ENCODE peak calls at places on chromosomes 12 and 14, in seven cellular contexts. One of them, this sample, is unnamed.

GRCh38 chr12:28021704-28022103 is 49.2 kb upstream of the PTHLH start:
- DNase-seq in H9: no peak
- DNase-seq in IMR-90: no peak
- DNase-seq in trophoblast cell: no peak
- DNase-seq in H1: no peak
- DNase-seq in mesenchymal stem cell: no peak
- DNase-seq in mesendoderm: no peak
- DNase-seq in this sample: no peak

GRCh38 chr12:56487448-56488040 is 417 bp downstream of the GLS2 start:
- DNase-seq in H9: peak
- DNase-seq in IMR-90: no peak
- DNase-seq in trophoblast cell: no peak
- DNase-seq in H1: peak
- DNase-seq in mesenchymal stem cell: peak
- DNase-seq in mesendoderm: peak
- DNase-seq in this sample: no peak

GRCh38 chr14:65471038-65471878 is 58.7 kb downstream of the FUT8 start:
- DNase-seq in H9: no peak
- DNase-seq in IMR-90: no peak
- DNase-seq in trophoblast cell: peak
- DNase-seq in H1: no peak
- DNase-seq in mesenchymal stem cell: no peak
- DNase-seq in mesendoderm: no peak
- DNase-seq in this sample: no peak

GRCh38 chr12:75571651-75572050 is 60.2 kb upstream of the KRR1 start:
- DNase-seq in H9: no peak
- DNase-seq in IMR-90: no peak
- DNase-seq in trophoblast cell: no peak
- DNase-seq in H1: no peak
- DNase-seq in mesenchymal stem cell: no peak
- DNase-seq in mesendoderm: no peak
- DNase-seq in this sample: no peak

GRCh38 chr12:59734371-59734770 is 138.5 kb downstream of the SLC16A7 start:
- DNase-seq in H9: no peak
- DNase-seq in IMR-90: no peak
- DNase-seq in trophoblast cell: no peak
- DNase-seq in H1: no peak
- DNase-seq in mesenchymal stem cell: no peak
- DNase-seq in mesendoderm: no peak
- DNase-seq in this sample: no peak

GRCh38 chr12:108270035-108270840 is 68.9 kb downstream of the CMKLR1 start:
- DNase-seq in H9: no peak
- DNase-seq in IMR-90: no peak
- DNase-seq in trophoblast cell: no peak
- DNase-seq in H1: no peak
- DNase-seq in mesenchymal stem cell: no peak
- DNase-seq in mesendoderm: no peak
- DNase-seq in this sample: no peak

GRCh38 chr12:15546102-15546701 is 223.9 kb downstream of the PTPRO start:
- DNase-seq in H9: no peak
- DNase-seq in IMR-90: no peak
- DNase-seq in trophoblast cell: no peak
- DNase-seq in H1: no peak
- DNase-seq in mesenchymal stem cell: no peak
- DNase-seq in mesendoderm: no peak
- DNase-seq in this sample: no peak

GRCh38 chr12:88993655-88994054 is 358.6 kb downstream of the DUSP6 start:
- DNase-seq in H9: no peak
- DNase-seq in IMR-90: peak
- DNase-seq in trophoblast cell: no peak
- DNase-seq in H1: no peak
- DNase-seq in mesenchymal stem cell: peak
- DNase-seq in mesendoderm: peak
- DNase-seq in this sample: peak

GRCh38 chr12:108798551-108799221 is 58.7 kb downstream of the SSH1 start:
- DNase-seq in H9: no peak
- DNase-seq in IMR-90: peak
- DNase-seq in trophoblast cell: no peak
- DNase-seq in H1: no peak
- DNase-seq in mesenchymal stem cell: peak
- DNase-seq in mesendoderm: no peak
- DNase-seq in this sample: no peak

GRCh38 chr12:1630827-1631591 is 2.0 kb downstream of the WNT5B start:
- DNase-seq in H9: peak
- DNase-seq in IMR-90: peak
- DNase-seq in trophoblast cell: no peak
- DNase-seq in H1: peak
- DNase-seq in mesenchymal stem cell: peak
- DNase-seq in mesendoderm: peak
- DNase-seq in this sample: no peak

GRCh38 chr14:78143489-78144145 is 26.6 kb upstream of the NRXN3 start:
- DNase-seq in H9: no peak
- DNase-seq in IMR-90: peak
- DNase-seq in trophoblast cell: no peak
- DNase-seq in H1: no peak
- DNase-seq in mesenchymal stem cell: no peak
- DNase-seq in mesendoderm: peak
- DNase-seq in this sample: no peak

GRCh38 chr14:64979336-64980074 is 7.2 kb upstream of the FNTB start:
- DNase-seq in H9: no peak
- DNase-seq in IMR-90: peak
- DNase-seq in trophoblast cell: no peak
- DNase-seq in H1: no peak
- DNase-seq in mesenchymal stem cell: no peak
- DNase-seq in mesendoderm: peak
- DNase-seq in this sample: no peak

GRCh38 chr14:79278798-79279644 is 932.3 kb downstream of the DIO2 start:
- DNase-seq in H9: peak
- DNase-seq in IMR-90: peak
- DNase-seq in trophoblast cell: peak
- DNase-seq in H1: peak
- DNase-seq in mesenchymal stem cell: peak
- DNase-seq in mesendoderm: peak
- DNase-seq in this sample: peak

GRCh38 chr14:89391556-89391955 is 25.5 kb downstream of the FOXN3 start:
- DNase-seq in H9: no peak
- DNase-seq in IMR-90: no peak
- DNase-seq in trophoblast cell: no peak
- DNase-seq in H1: no peak
- DNase-seq in mesenchymal stem cell: no peak
- DNase-seq in mesendoderm: no peak
- DNase-seq in this sample: no peak

GRCh38 chr14:93549578-93549977 is 118.8 kb downstream of the UNC79 start:
- DNase-seq in H9: no peak
- DNase-seq in IMR-90: no peak
- DNase-seq in trophoblast cell: no peak
- DNase-seq in H1: no peak
- DNase-seq in mesenchymal stem cell: no peak
- DNase-seq in mesendoderm: no peak
- DNase-seq in this sample: no peak

GRCh38 chr14:88380405-88380804 is 5.1 kb upstream of the SPATA7 start:
- DNase-seq in H9: no peak
- DNase-seq in IMR-90: peak
- DNase-seq in trophoblast cell: no peak
- DNase-seq in H1: no peak
- DNase-seq in mesenchymal stem cell: no peak
- DNase-seq in mesendoderm: no peak
- DNase-seq in this sample: no peak

GRCh38 chr12:59724011-59724703 is 128.3 kb downstream of the SLC16A7 start:
- DNase-seq in H9: no peak
- DNase-seq in IMR-90: no peak
- DNase-seq in trophoblast cell: no peak
- DNase-seq in H1: no peak
- DNase-seq in mesenchymal stem cell: no peak
- DNase-seq in mesendoderm: no peak
- DNase-seq in this sample: no peak

GRCh38 chr14:96145116-96145864 is 59.3 kb upstream of the BDKRB2 start:
- DNase-seq in H9: no peak
- DNase-seq in IMR-90: peak
- DNase-seq in trophoblast cell: no peak
- DNase-seq in H1: peak
- DNase-seq in mesenchymal stem cell: peak
- DNase-seq in mesendoderm: no peak
- DNase-seq in this sample: no peak

GRCh38 chr12:8692573-8692972 is 5.2 kb upstream of the RIMKLB start:
- DNase-seq in H9: peak
- DNase-seq in IMR-90: peak
- DNase-seq in trophoblast cell: no peak
- DNase-seq in H1: peak
- DNase-seq in mesenchymal stem cell: peak
- DNase-seq in mesendoderm: peak
- DNase-seq in this sample: peak

GRCh38 chr12:111976291-111976690 is 36.7 kb downstream of the TMEM116 start:
- DNase-seq in H9: no peak
- DNase-seq in IMR-90: no peak
- DNase-seq in trophoblast cell: no peak
- DNase-seq in H1: no peak
- DNase-seq in mesenchymal stem cell: peak
- DNase-seq in mesendoderm: no peak
- DNase-seq in this sample: no peak

GRCh38 chr14:24411468-24412454 is 13.0 kb downstream of the NYNRIN start:
- DNase-seq in H9: peak
- DNase-seq in IMR-90: peak
- DNase-seq in trophoblast cell: peak
- DNase-seq in H1: peak
- DNase-seq in mesenchymal stem cell: peak
- DNase-seq in mesendoderm: peak
- DNase-seq in this sample: peak

GRCh38 chr14:70731447-70732239 is 77.7 kb downstream of the MAP3K9 start:
- DNase-seq in H9: no peak
- DNase-seq in IMR-90: no peak
- DNase-seq in trophoblast cell: no peak
- DNase-seq in H1: no peak
- DNase-seq in mesenchymal stem cell: no peak
- DNase-seq in mesendoderm: no peak
- DNase-seq in this sample: no peak

GRCh38 chr12:113305281-113305856 is 29.5 kb downstream of the SLC8B1 start:
- DNase-seq in H9: no peak
- DNase-seq in IMR-90: no peak
- DNase-seq in trophoblast cell: no peak
- DNase-seq in H1: no peak
- DNase-seq in mesenchymal stem cell: no peak
- DNase-seq in mesendoderm: no peak
- DNase-seq in this sample: no peak

GRCh38 chr12:54593135-54593534 is 4.7 kb upstream of the PPP1R1A start:
- DNase-seq in H9: no peak
- DNase-seq in IMR-90: no peak
- DNase-seq in trophoblast cell: no peak
- DNase-seq in H1: no peak
- DNase-seq in mesenchymal stem cell: no peak
- DNase-seq in mesendoderm: no peak
- DNase-seq in this sample: no peak

GRCh38 chr12:110933326-110933974 is 13.1 kb upstream of the MYL2 start:
- DNase-seq in H9: peak
- DNase-seq in IMR-90: no peak
- DNase-seq in trophoblast cell: no peak
- DNase-seq in H1: peak
- DNase-seq in mesenchymal stem cell: no peak
- DNase-seq in mesendoderm: no peak
- DNase-seq in this sample: no peak

GRCh38 chr12:132561784-132562156 is 48.6 kb downstream of the LRCOL1 start:
- DNase-seq in H9: peak
- DNase-seq in IMR-90: no peak
- DNase-seq in trophoblast cell: no peak
- DNase-seq in H1: peak
- DNase-seq in mesenchymal stem cell: peak
- DNase-seq in mesendoderm: peak
- DNase-seq in this sample: no peak

GRCh38 chr12:68451261-68452091 is 119.3 kb upstream of the MDM1 start:
- DNase-seq in H9: no peak
- DNase-seq in IMR-90: peak
- DNase-seq in trophoblast cell: peak
- DNase-seq in H1: no peak
- DNase-seq in mesenchymal stem cell: peak
- DNase-seq in mesendoderm: peak
- DNase-seq in this sample: no peak

DNA sequence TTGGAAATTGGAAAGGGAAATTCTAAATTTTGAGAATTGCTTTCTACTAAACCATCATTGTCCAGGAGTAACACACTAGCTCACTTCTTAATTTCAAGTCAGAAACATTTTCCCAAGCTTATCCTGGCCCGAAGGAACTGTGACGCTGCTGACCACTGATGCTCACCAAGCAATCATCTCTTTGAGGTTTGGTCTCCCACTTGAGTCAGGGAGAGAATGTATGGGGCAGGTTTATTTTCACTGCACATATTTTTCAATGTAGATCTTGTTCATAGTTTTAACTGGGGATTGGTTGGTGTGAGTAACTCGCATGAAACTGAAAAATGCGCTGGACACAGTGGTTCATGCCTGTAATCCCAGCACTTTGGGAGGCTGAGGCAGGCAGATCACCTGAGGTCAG is 12.9 kb upstream of the RNASE10 start:
- DNase-seq in H9: no peak
- DNase-seq in IMR-90: peak
- DNase-seq in trophoblast cell: no peak
- DNase-seq in H1: no peak
- DNase-seq in mesenchymal stem cell: no peak
- DNase-seq in mesendoderm: no peak
- DNase-seq in this sample: no peak
- H3K4me2 ChIP-seq in H9: no peak
- H3K4me2 ChIP-seq in IMR-90: no peak
- H3K4me2 ChIP-seq in trophoblast cell: no peak
- H3K4me2 ChIP-seq in H1: no peak
- H3K4me2 ChIP-seq in mesenchymal stem cell: no peak
- H3K4me2 ChIP-seq in mesendoderm: no peak
- H3K4me2 ChIP-seq in this sample: no peak

GRCh38 chr14:100142073-100143040 is 17.1 kb downstream of the DEGS2 start:
- DNase-seq in H9: no peak
- DNase-seq in IMR-90: no peak
- DNase-seq in trophoblast cell: no peak
- DNase-seq in H1: no peak
- DNase-seq in mesenchymal stem cell: no peak
- DNase-seq in mesendoderm: no peak
- DNase-seq in this sample: no peak
- H3K9ac ChIP-seq in H9: no peak
- H3K9ac ChIP-seq in IMR-90: no peak
- H3K9ac ChIP-seq in trophoblast cell: no peak
- H3K9ac ChIP-seq in H1: no peak
- H3K9ac ChIP-seq in mesenchymal stem cell: no peak
- H3K9ac ChIP-seq in mesendoderm: no peak
- H3K9ac ChIP-seq in this sample: peak

DNA sequence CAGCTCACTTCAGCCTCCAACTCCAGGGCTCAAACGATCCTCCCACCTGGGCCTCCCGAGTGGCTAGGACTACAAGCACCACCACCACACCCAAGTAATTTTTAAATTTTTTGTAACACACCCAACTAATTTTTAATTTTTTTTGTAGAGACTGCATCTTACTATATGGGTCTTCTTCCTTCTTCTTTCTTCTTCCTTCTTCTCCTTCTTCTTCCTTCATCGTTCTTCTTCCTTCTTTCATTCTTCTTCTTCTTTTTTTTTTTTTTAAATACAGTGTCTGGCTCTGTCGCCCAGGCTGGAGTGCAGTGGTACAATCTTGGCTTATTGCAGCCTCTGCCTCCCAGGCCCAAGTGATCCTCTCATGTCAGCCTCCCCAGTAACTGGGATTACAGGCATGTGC is 965 bp upstream of the CREBL2 start:
- DNase-seq in H9: no peak
- DNase-seq in IMR-90: no peak
- DNase-seq in trophoblast cell: no peak
- DNase-seq in H1: no peak
- DNase-seq in mesenchymal stem cell: no peak
- DNase-seq in mesendoderm: no peak
- DNase-seq in this sample: no peak
- H4K8ac ChIP-seq in H9: no peak
- H4K8ac ChIP-seq in IMR-90: peak
- H4K8ac ChIP-seq in trophoblast cell: peak
- H4K8ac ChIP-seq in H1: no peak
- H4K8ac ChIP-seq in mesenchymal stem cell: peak
- H4K8ac ChIP-seq in mesendoderm: no peak
- H4K8ac ChIP-seq in this sample: no peak

GRCh38 chr12:2688381-2688881 is 106.3 kb upstream of the FKBP4 start:
- DNase-seq in H9: peak
- DNase-seq in IMR-90: no peak
- DNase-seq in trophoblast cell: no peak
- DNase-seq in H1: no peak
- DNase-seq in mesenchymal stem cell: no peak
- DNase-seq in mesendoderm: no peak
- DNase-seq in this sample: no peak
- H3K4me2 ChIP-seq in H9: no peak
- H3K4me2 ChIP-seq in IMR-90: no peak
- H3K4me2 ChIP-seq in trophoblast cell: no peak
- H3K4me2 ChIP-seq in H1: no peak
- H3K4me2 ChIP-seq in mesenchymal stem cell: no peak
- H3K4me2 ChIP-seq in mesendoderm: no peak
- H3K4me2 ChIP-seq in this sample: no peak

This sample was measured in neuronal stem cell.